ENCODE peak calls at places on chromosomes 6 and 20, in nine cellular contexts. S, K, I, X, Q, H, A, T and G are unnamed samples.

GRCh38 chr20:24840121-24840713 is 108.9 kb upstream of the CST7 start:
- DNase-seq in S (no peak), K (no peak), I (no peak), X (no peak), Q (no peak), H (no peak), A (no peak), T (no peak), G (no peak)

GRCh38 chr6:118588626-118589025 is 40.5 kb downstream of the PLN start:
- DNase-seq in S (no peak), K (no peak), I (no peak), X (no peak), Q (peak; percentile 15), H (no peak), A (no peak), T (peak; percentile 10), G (no peak)

GRCh38 chr20:22630698-22631097 is 46.3 kb upstream of the FOXA2 start:
- DNase-seq in S (no peak), K (no peak), I (no peak), X (no peak), Q (no peak), H (peak; percentile 43), A (no peak), T (peak; percentile 86), G (no peak)

GRCh38 chr20:63505723-63506122 is 6.8 kb upstream of the EEF1A2 start:
- DNase-seq in S (no peak), K (no peak), I (no peak), X (no peak), Q (no peak), H (peak; percentile 34), A (no peak), T (no peak), G (no peak)

GRCh38 chr20:62602550-62602949 is 39.8 kb upstream of the SLCO4A1 start:
- DNase-seq in S (peak; percentile 63), K (no peak), I (peak; percentile 18), X (peak; percentile 88), Q (no peak), H (peak; percentile 91), A (peak; percentile 41), T (no peak), G (no peak)

GRCh38 chr6:154995241-154996162 is at the start of gene TIAM2:
- DNase-seq in S (no peak), K (no peak), I (no peak), X (no peak), Q (no peak), H (peak; percentile 80), A (peak; percentile 32), T (no peak), G (no peak)

GRCh38 chr20:37395411-37395800 is 49.5 kb downstream of the SRC start:
- DNase-seq in S (peak; percentile 21), K (no peak), I (no peak), X (no peak), Q (no peak), H (no peak), A (peak; percentile 17), T (no peak), G (no peak)

GRCh38 chr6:16562498-16562897 is 198.8 kb downstream of the ATXN1 start:
- DNase-seq in S (no peak), K (no peak), I (no peak), X (no peak), Q (no peak), H (no peak), A (no peak), T (no peak), G (no peak)

GRCh38 chr20:13821876-13822275 is 37.0 kb downstream of the NDUFAF5 start:
- DNase-seq in S (no peak), K (no peak), I (no peak), X (no peak), Q (no peak), H (no peak), A (no peak), T (no peak), G (no peak)

GRCh38 chr6:16683524-16684194 is 77.6 kb downstream of the ATXN1 start:
- DNase-seq in S (peak; percentile 60), K (no peak), I (no peak), X (no peak), Q (peak; percentile 81), H (no peak), A (peak; percentile 38), T (no peak), G (no peak)

GRCh38 chr6:125671323-125671722 is 78.1 kb upstream of the HEY2 start:
- DNase-seq in S (no peak), K (no peak), I (no peak), X (no peak), Q (no peak), H (no peak), A (no peak), T (no peak), G (no peak)

GRCh38 chr6:125678601-125679000 is 70.8 kb upstream of the HEY2 start:
- DNase-seq in S (no peak), K (no peak), I (no peak), X (no peak), Q (no peak), H (no peak), A (no peak), T (no peak), G (no peak)

GRCh38 chr6:125670586-125670985 is 78.8 kb upstream of the HEY2 start:
- DNase-seq in S (no peak), K (no peak), I (no peak), X (no peak), Q (no peak), H (no peak), A (peak; percentile 19), T (no peak), G (no peak)

GRCh38 chr6:125679128-125679527 is 70.3 kb upstream of the HEY2 start:
- DNase-seq in S (no peak), K (no peak), I (no peak), X (no peak), Q (no peak), H (no peak), A (no peak), T (no peak), G (no peak)

DNA sequence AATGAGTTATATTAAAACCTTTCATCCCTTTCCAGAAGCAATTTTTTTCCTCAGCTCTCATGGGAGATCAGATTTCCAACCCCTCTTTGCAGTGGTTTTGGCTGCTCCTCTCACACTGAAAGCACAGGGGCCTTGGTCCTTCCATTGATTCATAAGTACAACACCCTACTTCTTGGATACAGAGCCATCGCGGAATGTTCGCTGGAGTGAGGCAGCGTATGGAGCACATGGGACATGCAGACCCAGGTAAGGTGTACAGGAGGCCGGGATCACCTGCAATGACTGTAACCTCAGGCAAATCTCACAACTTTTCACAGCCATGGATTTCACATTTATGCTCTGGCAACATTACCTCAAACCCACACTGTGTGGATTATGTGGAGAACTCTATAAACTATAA is 75.2 kb upstream of the HEY2 start:
- DNase-seq in S (no peak), K (no peak), I (no peak), X (no peak), Q (no peak), H (no peak), A (no peak), T (no peak), G (no peak)
- H3K27ac ChIP-seq in S (no peak overlapping the region), K (no peak overlapping the region), I (no peak overlapping the region), X (no peak overlapping the region), Q (no peak overlapping the region), H (no peak overlapping the region), A (no peak overlapping the region), T (no peak overlapping the region), G (no peak overlapping the region)

DNA sequence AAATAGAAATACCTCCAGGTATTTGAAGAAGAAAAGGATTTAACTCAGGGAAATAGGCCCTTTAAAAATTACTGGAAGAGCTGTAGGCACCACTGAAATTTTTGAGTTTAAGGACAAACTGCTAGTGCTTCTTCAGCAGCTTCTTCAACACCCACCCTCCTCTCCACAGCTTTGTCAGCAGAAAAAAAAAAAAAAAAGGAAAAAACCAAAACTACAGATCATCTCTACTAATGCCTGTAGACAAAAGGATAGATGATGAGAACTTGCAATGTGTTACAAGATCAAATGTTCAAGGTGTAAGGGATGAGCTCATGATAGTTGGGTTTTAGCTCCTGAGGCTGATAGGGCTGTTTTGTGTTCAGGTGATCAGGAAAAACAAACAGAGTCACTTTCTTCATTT is 55.2 kb upstream of the PREP start:
- DNase-seq in S (no peak), K (no peak), I (no peak), X (no peak), Q (no peak), H (no peak), A (no peak), T (no peak), G (no peak)
- H3K27ac ChIP-seq in S (no peak overlapping the region), K (no peak overlapping the region), I (peak overlapping the region; percentile 62), X (no peak overlapping the region), Q (no peak overlapping the region), H (no peak overlapping the region), A (no peak overlapping the region), T (no peak overlapping the region), G (no peak overlapping the region)

GRCh38 chr6:39855356-39855995 is 63.3 kb downstream of the DAAM2 start:
- DNase-seq in S (no peak), K (no peak), I (no peak), X (no peak), Q (peak; percentile 25), H (no peak), A (no peak), T (no peak), G (no peak)

GRCh38 chr6:39853604-39854003 is 61.4 kb downstream of the DAAM2 start:
- DNase-seq in S (no peak), K (no peak), I (no peak), X (no peak), Q (no peak), H (no peak), A (no peak), T (no peak), G (no peak)

GRCh38 chr6:39861663-39862062 is 69.5 kb downstream of the DAAM2 start:
- DNase-seq in S (no peak), K (no peak), I (no peak), X (no peak), Q (no peak), H (no peak), A (no peak), T (no peak), G (no peak)

DNA sequence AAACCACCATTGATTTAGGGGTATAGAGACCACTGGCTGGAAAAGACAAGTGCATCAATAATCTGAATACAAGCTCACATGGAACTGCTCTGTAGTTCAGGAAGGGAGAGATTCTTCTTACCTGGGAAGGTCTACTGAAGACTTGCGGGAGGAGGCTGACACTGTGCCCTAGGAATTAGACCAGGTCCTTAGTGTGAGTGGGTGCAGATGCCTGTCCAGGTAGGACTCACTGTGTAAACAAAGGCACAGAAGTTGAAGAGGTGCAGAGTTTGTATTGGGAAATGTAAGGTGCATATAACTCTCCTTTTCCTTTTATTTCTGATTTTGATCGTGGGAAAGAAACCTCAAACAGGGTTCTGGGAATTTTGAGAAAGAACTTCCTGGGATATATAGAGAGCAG is 66.8 kb downstream of the DAAM2 start:
- DNase-seq in S (no peak), K (no peak), I (no peak), X (no peak), Q (no peak), H (no peak), A (no peak), T (no peak), G (no peak)
- H3K27ac ChIP-seq in S (no peak overlapping the region), K (no peak overlapping the region), I (no peak overlapping the region), X (no peak overlapping the region), Q (no peak overlapping the region), H (no peak overlapping the region), A (no peak overlapping the region), T (no peak overlapping the region), G (no peak overlapping the region)

DNA sequence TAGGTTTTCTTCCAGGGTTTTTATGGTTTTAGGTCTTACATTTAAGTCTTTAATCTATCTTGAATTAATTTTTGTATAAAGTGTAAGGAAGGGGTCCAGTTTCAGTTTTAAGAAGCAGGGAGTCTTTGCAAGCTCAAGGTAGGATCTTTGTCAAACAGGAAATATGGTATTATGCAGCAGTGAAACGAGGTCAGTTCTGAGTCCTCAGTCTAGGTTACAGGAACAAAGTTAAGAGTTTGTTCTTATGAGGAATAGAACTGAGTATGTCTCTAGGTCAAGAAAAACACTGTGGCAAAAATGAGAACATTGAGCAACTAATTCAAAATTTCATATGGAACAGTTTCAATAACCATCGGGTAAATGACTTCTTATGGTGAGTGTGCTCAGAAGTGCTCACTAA is 63.6 kb downstream of the GCLC start:
- DNase-seq in S (no peak), K (no peak), I (no peak), X (no peak), Q (no peak), H (no peak), A (no peak), T (no peak), G (no peak)
- H3K27ac ChIP-seq in S (no peak overlapping the region), K (no peak overlapping the region), I (no peak overlapping the region), X (no peak overlapping the region), Q (no peak overlapping the region), H (no peak overlapping the region), A (no peak overlapping the region), T (no peak overlapping the region), G (no peak overlapping the region)